ENCODE peak calls at places on chromosomes 7 and 10, in four cellular contexts. I is testis, S is fibroblast of lung, K is neural progenitor cell. M is an unnamed sample.

GRCh38 chr7:128381161-128381821 is 19.8 kb upstream of the PRRT4 start:
- DNase-seq in S (no peak), I (peak; percentile 46), K (peak; percentile 80), M (no peak)

GRCh38 chr10:32153931-32154330 is 97.7 kb upstream of the KIF5B start:
- DNase-seq in K (no peak), S (no peak), I (no peak), M (no peak)

GRCh38 chr7:155918720-155919399 is 106.6 kb upstream of the SHH start:
- DNase-seq in I (peak; percentile 42), K (no peak), S (peak; percentile 98), M (peak; percentile 65)

GRCh38 chr10:93844979-93845626 is 48.7 kb upstream of the SLC35G1 start:
- DNase-seq in S (no peak), K (no peak), I (no peak), M (no peak)

GRCh38 chr10:32190890-32191491 is 134.8 kb upstream of the KIF5B start:
- DNase-seq in I (no peak), S (peak; percentile 57), K (peak; percentile 26), M (peak; percentile 56)

GRCh38 chr7:129739427-129739826 is 127.9 kb downstream of the NRF1 start:
- DNase-seq in I (peak; percentile 45), S (no peak), K (no peak), M (no peak)

GRCh38 chr10:86359111-86359510 is 7.5 kb downstream of the GRID1 start:
- DNase-seq in I (no peak), S (no peak), K (no peak), M (no peak)

GRCh38 chr10:77636286-77636966 is 1.2 kb downstream of the KCNMA1 start:
- DNase-seq in K (peak; percentile 61), S (no peak), I (no peak), M (no peak)

GRCh38 chr7:86708334-86708733 is 64.6 kb downstream of the GRM3 start:
- DNase-seq in S (no peak), I (no peak), K (peak; percentile 56), M (no peak)

GRCh38 chr10:63103971-63104409 is 29.1 kb upstream of the NRBF2 start:
- DNase-seq in K (peak; percentile 75), S (no peak), I (no peak), M (no peak)

GRCh38 chr7:125605241-125605640 is 675.6 kb upstream of the POT1 start:
- DNase-seq in S (no peak), I (no peak), K (no peak), M (no peak)

GRCh38 chr10:110901954-110902819 is 16.8 kb downstream of the BBIP1 start:
- DNase-seq in K (no peak), I (no peak), S (peak; percentile 77), M (no peak)

GRCh38 chr10:118763202-118763988 is 8.6 kb upstream of the CACUL1 start:
- DNase-seq in I (no peak), S (no peak), K (no peak), M (no peak)

GRCh38 chr7:994592-995308 is 11.8 kb downstream of the CYP2W1 start:
- DNase-seq in S (no peak), K (no peak), I (no peak), M (no peak)

GRCh38 chr10:52542891-52543290 is 228.8 kb downstream of the DKK1 start:
- DNase-seq in I (no peak), K (no peak), S (peak; percentile 43), M (no peak)

GRCh38 chr7:114933665-114934064 is 11.8 kb downstream of the MDFIC start:
- DNase-seq in K (no peak), S (no peak), I (no peak), M (no peak)

GRCh38 chr7:114930829-114931655 is 9.1 kb downstream of the MDFIC start:
- DNase-seq in K (no peak), I (no peak), S (peak; percentile 42), M (no peak)

GRCh38 chr7:114930107-114930521 is 8.2 kb downstream of the MDFIC start:
- DNase-seq in S (peak; percentile 47), K (peak; percentile 63), I (no peak), M (no peak)

GRCh38 chr7:114929570-114929969 is 7.7 kb downstream of the MDFIC start:
- DNase-seq in K (peak; percentile 15), I (no peak), S (no peak), M (no peak)

GRCh38 chr7:114931656-114932011 is 9.7 kb downstream of the MDFIC start:
- DNase-seq in I (no peak), K (no peak), S (no peak), M (no peak)
- TF ChIP-seq CTCF in I (no peak), K (no peak), S (no peak), M (no peak)

DNA sequence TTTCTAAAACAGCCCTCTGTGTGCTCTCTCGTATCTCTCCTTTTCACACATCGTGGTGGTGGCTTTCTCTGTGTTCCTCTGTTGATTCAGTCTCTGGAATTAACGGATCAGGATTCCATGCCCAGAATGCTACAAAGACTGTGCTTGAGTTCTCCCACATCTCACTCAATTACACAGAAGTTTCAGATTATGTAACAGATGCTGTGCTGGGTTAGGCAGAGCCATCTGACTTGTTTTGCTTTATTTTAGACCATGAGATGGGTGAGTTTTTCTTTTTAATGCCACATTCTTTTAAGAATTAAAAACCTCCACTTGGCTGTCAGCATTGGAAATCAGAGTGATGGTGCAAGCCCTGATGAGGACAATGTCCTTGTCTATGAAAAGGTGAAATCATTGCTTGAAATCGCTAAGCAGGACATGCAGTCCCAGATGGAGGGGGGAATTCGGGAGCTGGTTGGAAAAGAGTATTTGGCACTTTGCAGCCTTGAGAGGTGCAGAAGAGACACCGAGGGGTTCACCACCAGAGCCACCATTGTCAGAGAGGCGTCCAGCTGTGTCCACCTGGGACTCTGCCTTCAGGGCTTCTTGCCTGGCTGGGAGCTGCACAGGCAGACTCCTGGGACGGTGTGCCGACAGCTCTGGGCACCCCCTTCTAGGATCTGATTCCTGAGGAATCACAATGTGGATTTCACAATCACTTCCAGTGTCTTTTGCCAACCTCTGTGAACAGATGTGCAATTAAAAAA is 80.4 kb downstream of the EGFR start:
- DNase-seq in K (no peak), I (no peak), S (peak; percentile 64), M (no peak)
- H3K27me3 ChIP-seq in K (no peaks in the 10 kb centered on the region), I (no peaks in the 10 kb centered on the region), S (no peaks in the 10 kb centered on the region), M (no peaks in the 10 kb centered on the region)

GRCh38 chr10:98217793-98218192 is 50.2 kb downstream of the LOXL4 start:
- DNase-seq in I (no peak), K (no peak), S (no peak), M (no peak)
- H3K4me1 ChIP-seq in I (no peaks in the 10 kb centered on the region), K (no peaks in the 10 kb centered on the region), S (no peaks in the 10 kb centered on the region), M (no peaks in the 10 kb centered on the region)

GRCh38 chr7:16668049-16668858 is 22.3 kb downstream of the BZW2 start:
- DNase-seq in K (no peak), S (peak; percentile 100), I (peak; percentile 46), M (peak; percentile 87)
- TF ChIP-seq CTCF in K (no peak), S (peak; percentile 23), I (no peak), M (no peak)

GRCh38 chr7:97018126-97018601 is 6.5 kb downstream of the DLX5 start:
- DNase-seq in S (no peak), I (no peak), K (peak; percentile 58), M (no peak)
- H3K27me3 ChIP-seq in S (peaks cover 60% of the 10 kb centered on the region), I (no peaks in the 10 kb centered on the region), K (peaks cover 100% of the 10 kb centered on the region), M (no peaks in the 10 kb centered on the region)

GRCh38 chr10:103839867-103840746 is 15.3 kb downstream of the SH3PXD2A start:
- DNase-seq in K (peak; percentile 43), I (no peak), S (no peak), M (no peak)
- H3K4me1 ChIP-seq in K (peaks cover 25% of the 10 kb centered on the region), I (peaks cover 26% of the 10 kb centered on the region), S (peaks cover 18% of the 10 kb centered on the region), M (peaks cover 23% of the 10 kb centered on the region)

DNA sequence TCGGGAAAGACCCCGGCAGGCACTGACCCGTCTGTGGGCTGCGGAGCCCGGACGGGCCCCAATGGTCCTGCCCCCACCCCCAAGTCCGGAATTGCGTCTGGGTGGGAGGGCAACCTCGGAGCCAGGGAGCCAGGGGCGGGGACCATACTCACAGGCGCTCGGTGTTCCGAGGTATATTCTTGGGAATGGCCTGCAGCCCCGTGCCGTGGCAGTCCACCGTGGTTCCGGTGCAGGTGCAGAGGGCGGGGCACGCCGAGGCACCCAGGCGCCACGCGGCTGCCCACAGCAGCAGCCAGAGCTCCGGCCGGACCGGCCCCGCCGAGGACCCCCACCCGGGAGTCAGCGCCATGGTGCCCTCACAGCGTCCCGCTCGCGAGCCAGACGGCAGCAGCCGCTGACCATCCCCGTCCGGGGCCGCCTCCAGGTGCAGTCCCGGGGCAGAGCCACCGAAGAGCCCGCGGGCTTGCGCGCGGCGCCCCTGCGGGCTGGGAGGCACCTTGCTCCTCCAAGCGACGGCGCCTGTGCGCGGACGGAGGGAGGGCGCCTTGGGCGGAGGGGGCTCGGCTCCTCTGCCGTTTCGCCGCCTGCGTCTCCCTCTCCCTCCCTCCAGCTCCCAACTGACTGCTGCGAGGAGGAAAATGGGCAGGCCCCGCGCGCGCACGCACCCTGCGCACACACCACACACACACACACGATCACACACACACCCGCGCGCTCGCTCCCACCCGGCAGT is at the start of gene SLIT1:
- DNase-seq in K (peak; percentile 76), I (no peak), S (no peak), M (no peak)
- TF ChIP-seq CTCF in K (peak; percentile 16), I (no peak), S (no peak), M (peak; percentile 16)

M was measured in Caco-2.